ENCODE peak calls at places on chromosomes 2 and 18, in six cellular contexts. One of them, this sample, is unnamed.

GRCh38 chr2:170685591-170685990 is 29.5 kb upstream of the SP5 start:
- DNase-seq in astrocyte: no peak
- DNase-seq in mammary epithelial cell: no peak
- DNase-seq in breast epithelium: no peak
- DNase-seq in Peyer's patch: no peak
- DNase-seq in GM23248: no peak
- DNase-seq in this sample: no peak

GRCh38 chr18:24010673-24011072 is 3.9 kb upstream of the TTC39C start:
- DNase-seq in Peyer's patch: no peak
- DNase-seq in mammary epithelial cell: no peak
- DNase-seq in breast epithelium: no peak
- DNase-seq in GM23248: no peak
- DNase-seq in astrocyte: no peak
- DNase-seq in this sample: no peak

GRCh38 chr2:96109931-96110511 is 6.3 kb downstream of the ADRA2B start:
- DNase-seq in mammary epithelial cell: no peak
- DNase-seq in astrocyte: no peak
- DNase-seq in breast epithelium: no peak
- DNase-seq in Peyer's patch: no peak
- DNase-seq in GM23248: no peak
- DNase-seq in this sample: peak; percentile 22

GRCh38 chr2:191950132-191950885 is 103.4 kb upstream of the CAVIN2 start:
- DNase-seq in astrocyte: peak; percentile 56
- DNase-seq in breast epithelium: no peak
- DNase-seq in Peyer's patch: no peak
- DNase-seq in mammary epithelial cell: peak; percentile 46
- DNase-seq in GM23248: peak; percentile 77
- DNase-seq in this sample: no peak

GRCh38 chr2:217929757-217930707 is 72.8 kb downstream of the TNS1 start:
- DNase-seq in GM23248: peak; percentile 91
- DNase-seq in astrocyte: peak; percentile 89
- DNase-seq in Peyer's patch: no peak
- DNase-seq in mammary epithelial cell: no peak
- DNase-seq in breast epithelium: no peak
- DNase-seq in this sample: no peak

GRCh38 chr2:17878222-17879136 is at the start of gene KCNS3:
- DNase-seq in astrocyte: no peak
- DNase-seq in GM23248: peak; percentile 78
- DNase-seq in mammary epithelial cell: peak; percentile 43
- DNase-seq in Peyer's patch: no peak
- DNase-seq in breast epithelium: no peak
- DNase-seq in this sample: peak; percentile 62

GRCh38 chr2:176491172-176491904 is 222.1 kb downstream of the MTX2 start:
- DNase-seq in Peyer's patch: peak; percentile 23
- DNase-seq in breast epithelium: no peak
- DNase-seq in astrocyte: peak; percentile 100
- DNase-seq in GM23248: peak; percentile 98
- DNase-seq in mammary epithelial cell: peak; percentile 99
- DNase-seq in this sample: no peak

GRCh38 chr2:239351687-239352086 is 49.1 kb downstream of the HDAC4 start:
- DNase-seq in Peyer's patch: no peak
- DNase-seq in mammary epithelial cell: no peak
- DNase-seq in breast epithelium: no peak
- DNase-seq in GM23248: no peak
- DNase-seq in astrocyte: no peak
- DNase-seq in this sample: no peak

GRCh38 chr2:237815637-237816036 is 17.1 kb downstream of the RBM44 start:
- DNase-seq in astrocyte: no peak
- DNase-seq in mammary epithelial cell: no peak
- DNase-seq in Peyer's patch: no peak
- DNase-seq in breast epithelium: no peak
- DNase-seq in GM23248: no peak
- DNase-seq in this sample: no peak

GRCh38 chr2:138244400-138245001 is 257.1 kb upstream of the SPOPL start:
- DNase-seq in breast epithelium: no peak
- DNase-seq in GM23248: peak; percentile 65
- DNase-seq in Peyer's patch: no peak
- DNase-seq in mammary epithelial cell: peak; percentile 16
- DNase-seq in astrocyte: no peak
- DNase-seq in this sample: no peak

GRCh38 chr2:9813312-9814128 is 29.8 kb upstream of the TAF1B start:
- DNase-seq in breast epithelium: peak; percentile 69
- DNase-seq in astrocyte: no peak
- DNase-seq in GM23248: peak; percentile 81
- DNase-seq in mammary epithelial cell: peak; percentile 44
- DNase-seq in Peyer's patch: peak; percentile 50
- DNase-seq in this sample: peak; percentile 77

GRCh38 chr18:41262688-41263087 is 692.3 kb upstream of the PIK3C3 start:
- DNase-seq in Peyer's patch: no peak
- DNase-seq in GM23248: no peak
- DNase-seq in astrocyte: no peak
- DNase-seq in mammary epithelial cell: no peak
- DNase-seq in breast epithelium: no peak
- DNase-seq in this sample: no peak

GRCh38 chr2:149164827-149165226 is 126.3 kb downstream of the LYPD6B start:
- DNase-seq in Peyer's patch: no peak
- DNase-seq in astrocyte: no peak
- DNase-seq in GM23248: no peak
- DNase-seq in mammary epithelial cell: peak; percentile 16
- DNase-seq in breast epithelium: no peak
- DNase-seq in this sample: no peak

GRCh38 chr2:149160701-149161217 is 122.3 kb downstream of the LYPD6B start:
- DNase-seq in GM23248: no peak
- DNase-seq in mammary epithelial cell: no peak
- DNase-seq in breast epithelium: no peak
- DNase-seq in Peyer's patch: peak; percentile 17
- DNase-seq in astrocyte: no peak
- DNase-seq in this sample: no peak

GRCh38 chr2:149158957-149159356 is 120.5 kb downstream of the LYPD6B start:
- DNase-seq in Peyer's patch: no peak
- DNase-seq in GM23248: no peak
- DNase-seq in mammary epithelial cell: no peak
- DNase-seq in astrocyte: no peak
- DNase-seq in breast epithelium: no peak
- DNase-seq in this sample: no peak

GRCh38 chr2:149164296-149164695 is 125.8 kb downstream of the LYPD6B start:
- DNase-seq in Peyer's patch: no peak
- DNase-seq in mammary epithelial cell: peak; percentile 71
- DNase-seq in breast epithelium: no peak
- DNase-seq in astrocyte: no peak
- DNase-seq in GM23248: no peak
- DNase-seq in this sample: no peak

DNA sequence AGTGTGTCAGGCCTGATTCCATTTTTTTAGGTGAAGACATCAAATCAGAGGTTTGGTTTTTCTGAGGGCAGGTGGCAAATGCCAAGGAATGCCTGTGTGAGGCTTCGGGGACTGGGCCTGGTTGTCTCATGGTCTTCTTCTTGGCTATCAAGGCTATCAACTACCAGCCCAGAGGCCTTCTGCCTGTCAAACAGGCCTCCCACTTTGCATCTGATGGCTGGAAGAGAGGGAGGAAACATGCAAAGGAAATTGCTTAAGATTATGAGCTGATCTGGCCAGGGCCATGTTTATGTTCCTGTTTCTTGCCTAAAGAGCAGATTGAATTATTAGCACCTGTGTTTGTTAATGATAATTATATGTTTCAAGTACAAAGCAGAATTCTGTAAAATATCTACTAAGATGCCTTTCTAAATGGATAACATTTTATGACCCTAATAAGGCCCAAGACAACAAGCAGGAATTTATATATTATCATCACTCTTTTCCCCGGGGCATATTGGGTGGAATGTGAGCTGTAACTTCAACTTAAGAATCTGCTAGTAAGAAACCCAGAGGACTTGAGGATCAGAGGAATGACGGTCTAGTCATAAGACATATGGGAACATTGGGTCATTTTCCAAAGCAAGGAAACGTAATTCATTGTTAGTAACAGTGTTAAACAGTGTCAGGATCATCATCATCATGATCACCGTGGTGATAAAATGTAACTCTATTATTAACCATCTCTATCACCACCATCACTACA is 123.2 kb downstream of the LYPD6B start:
- DNase-seq in breast epithelium: no peak
- DNase-seq in mammary epithelial cell: no peak
- DNase-seq in Peyer's patch: no peak
- DNase-seq in GM23248: no peak
- DNase-seq in astrocyte: no peak
- DNase-seq in this sample: no peak
- H3K27me3 ChIP-seq in breast epithelium: no peaks in the 10 kb centered on the region
- H3K27me3 ChIP-seq in mammary epithelial cell: no peaks in the 10 kb centered on the region
- H3K27me3 ChIP-seq in Peyer's patch: no peaks in the 10 kb centered on the region
- H3K27me3 ChIP-seq in GM23248: peaks cover 3% of the 10 kb centered on the region
- H3K27me3 ChIP-seq in astrocyte: peaks cover 2% of the 10 kb centered on the region
- H3K27me3 ChIP-seq in this sample: no peaks in the 10 kb centered on the region

GRCh38 chr18:45342166-45342565 is 273.1 kb upstream of the SLC14A2 start:
- DNase-seq in Peyer's patch: no peak
- DNase-seq in astrocyte: no peak
- DNase-seq in mammary epithelial cell: no peak
- DNase-seq in breast epithelium: no peak
- DNase-seq in GM23248: no peak
- DNase-seq in this sample: no peak
- H3K4me3 ChIP-seq in Peyer's patch: no peak overlapping the region
- H3K4me3 ChIP-seq in astrocyte: no peak overlapping the region
- H3K4me3 ChIP-seq in mammary epithelial cell: no peak overlapping the region
- H3K4me3 ChIP-seq in breast epithelium: no peak overlapping the region
- H3K4me3 ChIP-seq in GM23248: no peak overlapping the region
- H3K4me3 ChIP-seq in this sample: no peak overlapping the region

GRCh38 chr2:70873541-70873940 is 37.9 kb upstream of the CD207 start:
- DNase-seq in breast epithelium: no peak
- DNase-seq in GM23248: no peak
- DNase-seq in astrocyte: no peak
- DNase-seq in Peyer's patch: no peak
- DNase-seq in mammary epithelial cell: no peak
- DNase-seq in this sample: no peak
- H3K27me3 ChIP-seq in breast epithelium: peaks cover 13% of the 10 kb centered on the region
- H3K27me3 ChIP-seq in GM23248: peaks cover 54% of the 10 kb centered on the region
- H3K27me3 ChIP-seq in astrocyte: peaks cover 30% of the 10 kb centered on the region
- H3K27me3 ChIP-seq in Peyer's patch: no peaks in the 10 kb centered on the region
- H3K27me3 ChIP-seq in mammary epithelial cell: no peaks in the 10 kb centered on the region
- H3K27me3 ChIP-seq in this sample: peaks cover 64% of the 10 kb centered on the region

DNA sequence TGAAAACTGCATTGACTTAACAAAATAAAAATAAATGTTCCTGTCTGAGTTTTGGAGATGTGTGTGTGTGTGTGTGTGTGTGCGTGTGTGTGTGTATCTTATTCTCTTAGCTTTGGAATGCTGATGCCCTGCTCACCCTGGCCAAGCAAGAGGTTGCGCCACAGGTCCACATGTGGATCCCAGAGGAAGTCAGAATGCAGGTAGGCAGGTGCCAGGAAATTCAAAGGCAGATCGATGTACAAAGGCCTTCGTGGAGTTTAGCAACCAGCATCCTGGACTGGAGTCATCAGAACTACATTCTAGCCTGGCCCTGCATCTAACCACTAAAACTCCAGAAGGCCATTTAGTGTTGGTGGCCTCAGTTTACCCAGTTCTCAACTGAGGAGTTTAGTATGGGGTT is 12.4 kb downstream of the G6PC2 start:
- DNase-seq in breast epithelium: no peak
- DNase-seq in Peyer's patch: no peak
- DNase-seq in astrocyte: no peak
- DNase-seq in mammary epithelial cell: no peak
- DNase-seq in GM23248: no peak
- DNase-seq in this sample: no peak
- H3K4me3 ChIP-seq in breast epithelium: no peak overlapping the region
- H3K4me3 ChIP-seq in Peyer's patch: no peak overlapping the region
- H3K4me3 ChIP-seq in astrocyte: no peak overlapping the region
- H3K4me3 ChIP-seq in mammary epithelial cell: no peak overlapping the region
- H3K4me3 ChIP-seq in GM23248: no peak overlapping the region
- H3K4me3 ChIP-seq in this sample: no peak overlapping the region

GRCh38 chr2:98346259-98347236 is at the start of gene CNGA3:
- DNase-seq in Peyer's patch: no peak
- DNase-seq in breast epithelium: no peak
- DNase-seq in GM23248: peak; percentile 57
- DNase-seq in astrocyte: peak; percentile 10
- DNase-seq in mammary epithelial cell: peak; percentile 17
- DNase-seq in this sample: no peak

GRCh38 chr2:98347298-98348065 is 1.2 kb downstream of the CNGA3 start:
- DNase-seq in Peyer's patch: no peak
- DNase-seq in astrocyte: no peak
- DNase-seq in breast epithelium: no peak
- DNase-seq in GM23248: peak; percentile 9
- DNase-seq in mammary epithelial cell: no peak
- DNase-seq in this sample: no peak

GRCh38 chr2:98348066-98348561 is 1.9 kb downstream of the CNGA3 start:
- DNase-seq in Peyer's patch: no peak
- DNase-seq in breast epithelium: no peak
- DNase-seq in astrocyte: no peak
- DNase-seq in GM23248: peak; percentile 18
- DNase-seq in mammary epithelial cell: peak; percentile 9
- DNase-seq in this sample: no peak

GRCh38 chr2:98343371-98343770 is 2.9 kb upstream of the CNGA3 start:
- DNase-seq in Peyer's patch: no peak
- DNase-seq in GM23248: no peak
- DNase-seq in mammary epithelial cell: no peak
- DNase-seq in astrocyte: no peak
- DNase-seq in breast epithelium: no peak
- DNase-seq in this sample: no peak
- H3K27me3 ChIP-seq in Peyer's patch: peaks cover 20% of the 10 kb centered on the region
- H3K27me3 ChIP-seq in GM23248: peaks cover 30% of the 10 kb centered on the region
- H3K27me3 ChIP-seq in mammary epithelial cell: peaks cover 31% of the 10 kb centered on the region
- H3K27me3 ChIP-seq in astrocyte: peaks cover 28% of the 10 kb centered on the region
- H3K27me3 ChIP-seq in breast epithelium: peaks cover 43% of the 10 kb centered on the region
- H3K27me3 ChIP-seq in this sample: peaks cover 46% of the 10 kb centered on the region